ENCODE peak calls at places on chromosomes 12 and 14, in six cellular contexts. K is GM20000; O is activated CD4-positive, alpha-beta T cell treated with anti-CD3 and anti-CD28 coated beads for 48 hours; Q is BE2C; C is cerebellar cortex; J is Kasumi-1. S is an unnamed sample.

GRCh38 chr12:68962855-68963455 is 30.0 kb upstream of the CPM start:
- DNase-seq in C (no peak), K (no peak), O (no peak), J (peak; percentile 40), Q (no peak), S (peak; percentile 58)

GRCh38 chr12:32118806-32119205 is 12.2 kb downstream of the BICD1 start:
- DNase-seq in J (no peak), K (no peak), Q (no peak), C (peak; percentile 52), O (no peak), S (no peak)

GRCh38 chr14:63011609-63012008 is 33.6 kb downstream of the KCNH5 start:
- DNase-seq in C (no peak), O (no peak), Q (peak; percentile 10), K (no peak), J (no peak), S (no peak)

GRCh38 chr12:103166949-103167348 is 209.5 kb downstream of the ASCL1 start:
- DNase-seq in C (no peak), O (no peak), Q (no peak), J (no peak), K (no peak), S (no peak)

GRCh38 chr14:40318211-40318719 is 886.0 kb upstream of the FBXO33 start:
- DNase-seq in C (no peak), Q (no peak), J (no peak), K (no peak), O (no peak), S (no peak)

GRCh38 chr14:78278464-78278863 is 108.3 kb downstream of the NRXN3 start:
- DNase-seq in J (no peak), C (no peak), Q (no peak), K (no peak), O (no peak), S (no peak)

GRCh38 chr14:74881425-74882102 is at the start of gene DLST:
- DNase-seq in C (peak; percentile 82), K (peak; percentile 97), O (peak; percentile 92), Q (peak; percentile 91), J (peak; percentile 81), S (peak; percentile 59)

GRCh38 chr12:119857036-119857435 is 20.1 kb downstream of the CIT start:
- DNase-seq in C (no peak), Q (no peak), K (no peak), J (no peak), O (no peak), S (no peak)

GRCh38 chr12:28294300-28294699 is 104.0 kb downstream of the CCDC91 start:
- DNase-seq in J (peak; percentile 65), O (no peak), K (no peak), Q (no peak), C (no peak), S (peak; percentile 78)

GRCh38 chr12:94195483-94195882 is 47.1 kb downstream of the PLXNC1 start:
- DNase-seq in Q (no peak), J (no peak), C (no peak), O (no peak), K (no peak), S (no peak)

GRCh38 chr12:76455582-76456345 is 103.8 kb downstream of the OSBPL8 start:
- DNase-seq in C (peak; percentile 75), J (peak; percentile 67), K (peak; percentile 50), O (peak; percentile 30), Q (peak; percentile 30), S (peak; percentile 28)

GRCh38 chr12:1592444-1593231 is 1.7 kb downstream of the FBXL14 start:
- DNase-seq in O (peak; percentile 80), J (peak; percentile 33), C (peak; percentile 59), Q (peak; percentile 61), K (peak; percentile 64), S (no peak)

GRCh38 chr12:53569174-53569557 is 57.0 kb downstream of the ATF7 start:
- DNase-seq in J (no peak), Q (no peak), O (no peak), C (no peak), K (no peak), S (no peak)

GRCh38 chr14:53953828-53954550 is 2.6 kb downstream of the BMP4 start:
- DNase-seq in O (no peak), C (peak; percentile 48), J (peak; percentile 74), Q (peak; percentile 15), K (no peak), S (no peak)

GRCh38 chr12:52331039-52331438 is 9.8 kb upstream of the KRT83 start:
- DNase-seq in J (no peak), O (no peak), Q (no peak), K (no peak), C (no peak), S (no peak)

GRCh38 chr14:62081956-62082355 is 319.7 kb downstream of the SNAPC1 start:
- DNase-seq in O (no peak), C (no peak), J (no peak), K (no peak), Q (no peak), S (no peak)

GRCh38 chr14:89283327-89284060 is 133.5 kb downstream of the FOXN3 start:
- DNase-seq in K (peak; percentile 31), C (no peak), O (peak; percentile 63), J (no peak), Q (no peak), S (no peak)

GRCh38 chr14:99039316-99040041 is 232.5 kb downstream of the BCL11B start:
- DNase-seq in K (no peak), O (no peak), Q (no peak), J (no peak), C (no peak), S (no peak)